ENCODE peak calls at places on chromosome 17, in eight cellular contexts. L, W, Y, S, D, T, X and U are unnamed samples.

GRCh38 chr17:37373530-37374159 is 2.1 kb upstream of the C17orf78 start:
- DNase-seq in L (peak; percentile 34), W (peak; percentile 82), S (peak; percentile 75), D (peak; percentile 70), T (peak; percentile 45), Y (peak; percentile 82), X (no peak), U (peak; percentile 70)

GRCh38 chr17:6642592-6642991 is 1.7 kb downstream of the TXNDC17 start:
- DNase-seq in D (no peak), X (no peak), L (no peak), W (no peak), T (no peak), S (no peak), Y (no peak), U (no peak)

GRCh38 chr17:72336804-72337070 is 215.9 kb downstream of the SOX9 start:
- DNase-seq in W (no peak), L (no peak), S (no peak), D (no peak), X (no peak), Y (no peak), T (no peak), U (no peak)

GRCh38 chr17:74332017-74332650 is 6.1 kb downstream of the KIF19 start:
- DNase-seq in X (no peak), L (no peak), D (no peak), Y (no peak), S (no peak), W (no peak), T (no peak), U (no peak)

GRCh38 chr17:62628845-62629555 is 1.5 kb downstream of the MRC2 start:
- DNase-seq in L (no peak), Y (no peak), T (peak; percentile 69), W (no peak), X (no peak), D (no peak), S (no peak), U (no peak)

GRCh38 chr17:28908640-28909098 is 5.8 kb upstream of the DHRS13 start:
- DNase-seq in T (peak; percentile 58), S (peak; percentile 43), W (no peak), Y (peak; percentile 86), L (no peak), X (no peak), D (no peak), U (no peak)

GRCh38 chr17:66038125-66038524 is 153.8 kb downstream of the CEP112 start:
- DNase-seq in L (no peak), T (no peak), S (no peak), Y (no peak), X (no peak), D (no peak), W (no peak), U (no peak)

GRCh38 chr17:4316648-4317047 is 49.8 kb downstream of the UBE2G1 start:
- DNase-seq in Y (no peak), L (no peak), X (no peak), T (no peak), D (no peak), S (no peak), W (no peak), U (no peak)

GRCh38 chr17:61325382-61326073 is 74.1 kb upstream of the TBX2 start:
- DNase-seq in T (no peak), D (no peak), L (no peak), X (no peak), S (no peak), W (no peak), Y (no peak), U (no peak)
- TF ChIP-seq POLR2A in T (no peak), D (no peak), L (no peak), X (no peak), S (no peak), W (no peak), Y (no peak), U (no peak)

GRCh38 chr17:32840241-32840640 is 36.7 kb downstream of the MYO1D start:
- DNase-seq in W (no peak), L (no peak), S (no peak), Y (no peak), X (no peak), D (no peak), T (no peak), U (no peak)
- TF ChIP-seq EP300 in W (no peak), L (no peak), S (no peak), Y (no peak), X (no peak), D (no peak), T (no peak), U (no peak)

GRCh38 chr17:82334622-82335394 is 1.2 kb upstream of the SECTM1 start:
- DNase-seq in X (no peak), S (no peak), L (no peak), Y (no peak), W (no peak), T (no peak), D (no peak), U (no peak)
- H3K4me3 ChIP-seq in X (peak overlapping the region; percentile 58), S (peak overlapping the region; percentile 34), L (peak overlapping the region; percentile 47), Y (peak overlapping the region; percentile 63), W (no peak overlapping the region), T (peak overlapping the region; percentile 34), D (no peak overlapping the region), U (peak overlapping the region; percentile 55)

DNA sequence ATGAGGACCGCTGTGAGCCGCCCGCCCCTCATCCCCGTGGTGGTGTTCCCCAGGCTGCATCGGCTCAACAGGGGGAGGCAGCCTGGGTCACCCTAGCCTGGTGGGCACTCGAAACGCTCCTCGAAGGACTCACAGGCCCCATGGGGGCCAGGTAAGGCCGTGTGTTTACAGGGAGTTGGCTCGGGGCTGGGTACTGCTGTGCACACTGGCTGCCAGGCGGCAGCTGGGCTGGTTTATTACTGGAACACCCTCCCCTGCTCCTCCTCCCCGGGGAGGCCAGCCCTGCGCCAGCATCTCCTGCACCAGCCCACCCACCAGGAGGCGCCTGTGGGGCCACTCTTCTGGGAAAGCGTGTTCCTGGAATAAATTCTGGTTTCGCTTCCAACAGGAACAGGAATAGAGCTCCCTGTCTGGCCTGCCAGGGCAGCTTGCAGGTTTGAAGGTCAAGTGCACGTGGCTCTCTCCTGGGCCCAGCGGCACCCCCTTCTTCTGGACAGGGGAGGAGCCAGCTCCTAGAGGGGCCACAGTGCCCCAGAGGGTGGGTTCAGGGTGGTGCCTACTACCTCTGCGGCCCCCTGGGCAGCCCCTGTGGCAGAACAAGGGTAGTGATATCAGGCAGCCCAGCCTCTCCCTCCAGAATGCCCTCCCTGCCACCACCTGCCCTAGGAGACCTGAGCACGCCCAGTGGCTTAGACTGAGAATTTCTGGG is 11.3 kb downstream of the MCRIP1 start:
- DNase-seq in D (peak; percentile 92), L (peak; percentile 37), T (peak; percentile 58), Y (peak; percentile 84), S (peak; percentile 95), W (peak; percentile 93), X (no peak), U (peak; percentile 96)
- TF ChIP-seq POLR2A in D (peak; percentile 53), L (no peak), T (no peak), Y (no peak), S (peak; percentile 29), W (no peak), X (peak; percentile 5), U (no peak)

DNA sequence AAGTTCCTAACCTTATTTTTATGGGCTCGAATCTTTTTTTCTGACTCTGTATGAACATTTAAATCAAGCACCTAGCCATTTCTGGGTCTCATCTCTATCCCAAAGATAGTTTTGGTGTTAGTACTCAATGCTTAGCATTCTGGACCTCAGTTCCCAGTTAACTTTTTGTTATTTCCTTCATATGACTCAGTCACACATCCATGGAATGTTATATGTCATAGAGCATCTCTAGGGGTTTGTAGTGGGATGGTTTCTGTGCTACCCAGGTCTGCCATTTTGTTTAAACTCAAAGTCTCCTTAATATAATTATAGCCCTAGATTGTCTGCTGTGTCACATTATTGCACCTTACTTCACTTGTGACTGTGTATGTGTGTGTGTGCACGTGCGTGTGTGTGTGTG is 90.1 kb downstream of the EFCAB13 start:
- DNase-seq in Y (no peak), L (no peak), D (no peak), W (no peak), T (no peak), X (no peak), S (no peak), U (no peak)
- TF ChIP-seq EP300 in Y (no peak), L (no peak), D (no peak), W (no peak), T (no peak), X (no peak), S (no peak), U (no peak)

DNA sequence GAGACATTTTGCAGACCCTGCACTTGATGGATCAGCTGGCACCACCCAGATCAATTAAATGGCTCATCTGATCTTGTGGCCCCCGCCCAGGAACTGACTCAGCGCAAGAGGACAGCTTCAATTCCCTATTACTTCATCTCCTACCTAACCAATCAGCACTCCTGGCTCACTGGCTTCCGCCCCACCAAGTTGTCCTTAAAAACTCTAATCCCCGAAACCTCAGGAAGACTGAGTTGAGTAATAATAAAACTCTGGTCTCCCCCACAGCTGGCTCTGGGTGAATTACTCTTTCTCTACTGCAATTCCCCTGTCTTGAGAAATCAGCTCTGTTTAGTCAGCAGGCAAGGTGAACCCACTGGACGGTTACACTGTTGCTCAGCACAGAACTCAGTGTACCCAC is 23.6 kb downstream of the SPPL2C start:
- DNase-seq in T (no peak), Y (no peak), S (no peak), W (no peak), D (no peak), L (no peak), X (no peak), U (no peak)
- H3K4me3 ChIP-seq in T (no peak overlapping the region), Y (no peak overlapping the region), S (no peak overlapping the region), W (no peak overlapping the region), D (no peak overlapping the region), L (no peak overlapping the region), X (no peak overlapping the region), U (no peak overlapping the region)

DNA sequence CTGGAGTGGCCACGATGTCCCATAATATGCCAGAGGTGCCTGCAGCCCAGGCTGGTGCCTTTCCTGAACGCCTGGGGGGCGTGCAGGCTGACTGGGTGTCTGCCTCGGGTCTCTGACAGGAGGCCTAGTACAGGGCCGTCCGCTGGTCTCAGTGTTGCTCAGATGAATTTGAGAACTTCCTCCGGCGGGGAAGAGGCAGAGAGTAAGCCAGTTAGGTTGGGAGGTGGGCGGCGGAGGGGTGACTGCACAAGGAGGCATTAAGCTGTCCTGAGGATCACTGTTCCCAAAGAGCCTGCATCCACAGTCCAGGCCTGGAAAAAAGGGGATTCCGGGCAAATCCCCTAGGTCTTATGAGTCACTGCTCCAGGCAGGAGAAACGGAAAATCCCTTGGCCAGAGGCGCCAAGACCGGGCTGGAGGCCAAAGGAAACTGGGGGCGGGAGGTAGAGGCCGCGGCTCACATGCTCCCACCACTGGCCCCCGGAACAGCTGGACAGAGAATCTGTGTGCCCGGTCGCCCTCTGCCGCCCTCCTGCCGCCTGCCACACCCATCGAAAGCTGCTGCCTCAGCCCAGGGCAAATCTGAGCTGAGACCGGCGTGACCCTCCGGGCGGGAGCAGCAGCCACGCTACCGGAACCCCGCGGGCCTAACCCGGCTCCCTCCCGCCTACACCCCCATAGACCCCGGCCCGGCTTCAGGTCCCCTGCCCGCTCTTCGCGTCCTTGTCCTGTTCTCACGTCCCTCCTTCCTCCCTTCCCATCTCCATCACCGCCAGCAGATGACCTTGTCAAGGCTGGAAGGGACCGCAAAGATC is 1.2 kb downstream of the TRIM47 start:
- DNase-seq in Y (peak; percentile 74), X (no peak), L (peak; percentile 92), T (peak; percentile 95), D (no peak), W (peak; percentile 85), S (peak; percentile 88), U (peak; percentile 88)
- TF ChIP-seq POLR2A in Y (no peak), X (no peak), L (peak; percentile 49), T (peak; percentile 15), D (no peak), W (no peak), S (no peak), U (no peak)

GRCh38 chr17:78673395-78673794 is 96.2 kb upstream of the DNAH17 start:
- DNase-seq in S (no peak), T (no peak), X (no peak), D (no peak), W (no peak), L (no peak), Y (no peak), U (no peak)
- TF ChIP-seq EP300 in S (no peak), T (no peak), X (no peak), D (no peak), W (no peak), L (no peak), Y (no peak), U (no peak)